ENCODE peak calls at places on chromosomes 7 and 10, in five cellular contexts. One of them, this sample, is unnamed.

GRCh38 chr10:73920084-73920483 is 9.2 kb downstream of the PLAU start:
- DNase-seq in thoracic aorta: no peak
- DNase-seq in BJ: no peak
- DNase-seq in mammary epithelial cell: peak; percentile 95
- DNase-seq in right lobe of liver: no peak
- DNase-seq in this sample: no peak

GRCh38 chr10:13483951-13484350 is 44.9 kb downstream of the BEND7 start:
- DNase-seq in thoracic aorta: no peak
- DNase-seq in BJ: no peak
- DNase-seq in mammary epithelial cell: no peak
- DNase-seq in right lobe of liver: no peak
- DNase-seq in this sample: no peak

GRCh38 chr7:107173691-107174406 is 5.0 kb downstream of the HBP1 start:
- DNase-seq in thoracic aorta: no peak
- DNase-seq in BJ: no peak
- DNase-seq in mammary epithelial cell: no peak
- DNase-seq in right lobe of liver: no peak
- DNase-seq in this sample: no peak

GRCh38 chr7:122307228-122307619 is 2.7 kb upstream of the FEZF1 start:
- DNase-seq in thoracic aorta: no peak
- DNase-seq in BJ: no peak
- DNase-seq in mammary epithelial cell: no peak
- DNase-seq in right lobe of liver: no peak
- DNase-seq in this sample: no peak

GRCh38 chr7:17699696-17700095 is 240.6 kb downstream of the SNX13 start:
- DNase-seq in thoracic aorta: no peak
- DNase-seq in BJ: no peak
- DNase-seq in mammary epithelial cell: no peak
- DNase-seq in right lobe of liver: no peak
- DNase-seq in this sample: no peak

GRCh38 chr10:71092812-71093391 is 119.5 kb upstream of the UNC5B start:
- DNase-seq in thoracic aorta: no peak
- DNase-seq in BJ: no peak
- DNase-seq in mammary epithelial cell: no peak
- DNase-seq in right lobe of liver: peak; percentile 28
- DNase-seq in this sample: no peak

GRCh38 chr7:131897016-131897789 is 340.8 kb upstream of the PODXL start:
- DNase-seq in thoracic aorta: no peak
- DNase-seq in BJ: peak; percentile 35
- DNase-seq in mammary epithelial cell: peak; percentile 52
- DNase-seq in right lobe of liver: no peak
- DNase-seq in this sample: no peak

GRCh38 chr7:5388905-5389433 is 34.7 kb downstream of the TNRC18 start:
- DNase-seq in thoracic aorta: no peak
- DNase-seq in BJ: no peak
- DNase-seq in mammary epithelial cell: no peak
- DNase-seq in right lobe of liver: no peak
- DNase-seq in this sample: no peak

GRCh38 chr7:94092980-94093379 is 88.8 kb upstream of the BET1 start:
- DNase-seq in thoracic aorta: no peak
- DNase-seq in BJ: no peak
- DNase-seq in mammary epithelial cell: no peak
- DNase-seq in right lobe of liver: no peak
- DNase-seq in this sample: no peak

GRCh38 chr7:8295638-8296361 is 33.8 kb upstream of the ICA1 start:
- DNase-seq in thoracic aorta: no peak
- DNase-seq in BJ: peak; percentile 29
- DNase-seq in mammary epithelial cell: peak; percentile 70
- DNase-seq in right lobe of liver: peak; percentile 48
- DNase-seq in this sample: peak; percentile 68

GRCh38 chr7:41084381-41084780 is 618.5 kb downstream of the INHBA start:
- DNase-seq in thoracic aorta: no peak
- DNase-seq in BJ: no peak
- DNase-seq in mammary epithelial cell: no peak
- DNase-seq in right lobe of liver: no peak
- DNase-seq in this sample: no peak

GRCh38 chr7:5477723-5478531 is 54.3 kb upstream of the TNRC18 start:
- DNase-seq in thoracic aorta: no peak
- DNase-seq in BJ: no peak
- DNase-seq in mammary epithelial cell: no peak
- DNase-seq in right lobe of liver: no peak
- DNase-seq in this sample: no peak

GRCh38 chr10:95273393-95274312 is 17.1 kb downstream of the PDLIM1 start:
- DNase-seq in thoracic aorta: no peak
- DNase-seq in BJ: peak; percentile 90
- DNase-seq in mammary epithelial cell: peak; percentile 87
- DNase-seq in right lobe of liver: peak; percentile 80
- DNase-seq in this sample: peak; percentile 52

GRCh38 chr7:41978858-41979257 is 258.2 kb downstream of the GLI3 start:
- DNase-seq in thoracic aorta: no peak
- DNase-seq in BJ: no peak
- DNase-seq in mammary epithelial cell: no peak
- DNase-seq in right lobe of liver: no peak
- DNase-seq in this sample: no peak

GRCh38 chr7:20365486-20365885 is 34.8 kb downstream of the ITGB8 start:
- DNase-seq in thoracic aorta: no peak
- DNase-seq in BJ: no peak
- DNase-seq in mammary epithelial cell: peak; percentile 83
- DNase-seq in right lobe of liver: no peak
- DNase-seq in this sample: no peak

GRCh38 chr10:3719024-3719843 is 65.8 kb downstream of the KLF6 start:
- DNase-seq in thoracic aorta: no peak
- DNase-seq in BJ: no peak
- DNase-seq in mammary epithelial cell: no peak
- DNase-seq in right lobe of liver: no peak
- DNase-seq in this sample: no peak

GRCh38 chr10:1070939-1071338 is 14.8 kb downstream of the WDR37 start:
- DNase-seq in thoracic aorta: no peak
- DNase-seq in BJ: no peak
- DNase-seq in mammary epithelial cell: no peak
- DNase-seq in right lobe of liver: no peak
- DNase-seq in this sample: no peak

GRCh38 chr10:48649349-48649944 is 35.2 kb upstream of the WDFY4 start:
- DNase-seq in thoracic aorta: no peak
- DNase-seq in BJ: no peak
- DNase-seq in mammary epithelial cell: no peak
- DNase-seq in right lobe of liver: no peak
- DNase-seq in this sample: no peak

GRCh38 chr7:2811476-2812118 is 32.5 kb downstream of the GNA12 start:
- DNase-seq in thoracic aorta: no peak
- DNase-seq in BJ: no peak
- DNase-seq in mammary epithelial cell: peak; percentile 41
- DNase-seq in right lobe of liver: peak; percentile 89
- DNase-seq in this sample: no peak

GRCh38 chr7:132181946-132182685 is 394.2 kb downstream of the PLXNA4 start:
- DNase-seq in thoracic aorta: no peak
- DNase-seq in BJ: no peak
- DNase-seq in mammary epithelial cell: no peak
- DNase-seq in right lobe of liver: no peak
- DNase-seq in this sample: no peak

GRCh38 chr7:80629023-80629422 is 9.4 kb upstream of the CD36 start:
- DNase-seq in thoracic aorta: no peak
- DNase-seq in BJ: no peak
- DNase-seq in mammary epithelial cell: no peak
- DNase-seq in right lobe of liver: no peak
- DNase-seq in this sample: no peak

GRCh38 chr7:69871213-69871885 is 273.1 kb downstream of the AUTS2 start:
- DNase-seq in thoracic aorta: no peak
- DNase-seq in BJ: peak; percentile 13
- DNase-seq in mammary epithelial cell: peak; percentile 44
- DNase-seq in right lobe of liver: no peak
- DNase-seq in this sample: peak; percentile 56

DNA sequence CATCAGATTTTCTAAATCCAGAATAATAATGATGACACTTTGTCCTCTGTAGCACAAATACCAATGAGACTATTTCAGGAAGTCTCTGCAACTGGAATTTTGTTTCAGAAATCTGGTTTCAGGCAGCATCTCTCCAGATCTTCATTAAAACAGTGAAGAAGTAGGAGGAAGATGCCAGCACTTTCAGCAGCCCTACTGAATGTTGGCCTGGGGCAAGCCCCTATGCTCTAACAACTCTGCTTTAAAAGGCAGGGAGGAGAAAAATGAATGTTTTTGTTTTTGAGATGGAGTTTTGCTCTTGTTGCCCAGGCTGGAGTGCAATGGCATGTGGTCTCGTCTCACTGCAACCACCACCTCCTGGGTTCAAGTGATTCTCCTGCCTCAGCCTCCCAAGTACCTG is 7.2 kb upstream of the CAV1 start:
- DNase-seq in thoracic aorta: no peak
- DNase-seq in BJ: no peak
- DNase-seq in mammary epithelial cell: no peak
- DNase-seq in right lobe of liver: no peak
- DNase-seq in this sample: no peak
- H3K4me3 ChIP-seq in thoracic aorta: no peak overlapping the region
- H3K4me3 ChIP-seq in BJ: no peak overlapping the region
- H3K4me3 ChIP-seq in mammary epithelial cell: no peak overlapping the region
- H3K4me3 ChIP-seq in right lobe of liver: no peak overlapping the region
- H3K4me3 ChIP-seq in this sample: no peak overlapping the region

DNA sequence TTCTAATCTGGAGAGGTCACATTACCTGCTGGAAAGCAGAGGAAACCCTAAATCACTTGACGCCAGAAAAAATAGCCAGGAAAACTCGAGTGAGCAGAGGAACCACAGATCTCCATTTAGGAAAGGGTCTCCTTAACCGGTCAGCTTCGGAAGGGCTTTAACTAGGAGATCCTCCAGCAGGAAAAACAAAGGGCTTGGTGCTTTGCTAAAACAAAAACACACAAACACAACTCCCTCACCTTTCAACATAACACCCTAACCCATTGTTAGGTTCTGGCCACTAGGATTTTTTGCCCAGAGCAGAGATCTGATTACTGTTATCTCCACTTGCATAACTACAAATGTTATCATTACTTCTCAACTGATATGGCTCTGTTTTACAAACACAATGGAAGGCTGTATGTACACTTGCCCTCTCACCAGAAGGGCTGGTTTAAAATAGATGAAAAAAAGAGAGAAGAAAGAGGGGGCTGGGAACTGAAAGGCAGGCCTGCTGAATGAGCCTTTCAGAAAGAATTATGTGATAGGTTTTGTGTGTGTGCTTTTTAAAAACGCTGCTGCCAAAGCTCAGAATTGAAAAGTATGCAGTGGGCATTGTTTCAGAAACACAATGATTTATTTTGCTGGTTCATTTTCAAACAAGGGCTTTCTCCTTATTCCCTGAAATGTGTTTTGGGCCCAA is 161.5 kb downstream of the FGFR2 start:
- DNase-seq in thoracic aorta: no peak
- DNase-seq in BJ: no peak
- DNase-seq in mammary epithelial cell: no peak
- DNase-seq in right lobe of liver: no peak
- DNase-seq in this sample: no peak
- TF ChIP-seq CTCF in thoracic aorta: no peak
- TF ChIP-seq CTCF in BJ: no peak
- TF ChIP-seq CTCF in mammary epithelial cell: no peak
- TF ChIP-seq CTCF in right lobe of liver: no peak
- TF ChIP-seq CTCF in this sample: no peak

GRCh38 chr7:38630720-38631673 is at the start of gene AMPH:
- DNase-seq in thoracic aorta: no peak
- DNase-seq in BJ: peak; percentile 6
- DNase-seq in mammary epithelial cell: peak; percentile 17
- DNase-seq in right lobe of liver: peak; percentile 47
- DNase-seq in this sample: no peak
- H3K4me3 ChIP-seq in thoracic aorta: peak within 1 kb of the TSS; percentile 79
- H3K4me3 ChIP-seq in BJ: peak within 1 kb of the TSS; percentile 35
- H3K4me3 ChIP-seq in mammary epithelial cell: peak within 1 kb of the TSS; percentile 36
- H3K4me3 ChIP-seq in right lobe of liver: peak within 1 kb of the TSS; percentile 43
- H3K4me3 ChIP-seq in this sample: peak within 1 kb of the TSS; percentile 23

GRCh38 chr7:220151-220841 is 27.9 kb downstream of the FAM20C start:
- DNase-seq in thoracic aorta: no peak
- DNase-seq in BJ: no peak
- DNase-seq in mammary epithelial cell: no peak
- DNase-seq in right lobe of liver: no peak
- DNase-seq in this sample: peak; percentile 31
- TF ChIP-seq CTCF in thoracic aorta: no peak
- TF ChIP-seq CTCF in BJ: peak; percentile 46
- TF ChIP-seq CTCF in mammary epithelial cell: no peak
- TF ChIP-seq CTCF in right lobe of liver: no peak
- TF ChIP-seq CTCF in this sample: peak; percentile 55

GRCh38 chr10:86364551-86365345 is 1.8 kb downstream of the GRID1 start:
- DNase-seq in thoracic aorta: no peak
- DNase-seq in BJ: no peak
- DNase-seq in mammary epithelial cell: no peak
- DNase-seq in right lobe of liver: peak; percentile 37
- DNase-seq in this sample: no peak

GRCh38 chr10:86365346-86366032 is 1.1 kb downstream of the GRID1 start:
- DNase-seq in thoracic aorta: no peak
- DNase-seq in BJ: no peak
- DNase-seq in mammary epithelial cell: no peak
- DNase-seq in right lobe of liver: peak; percentile 42
- DNase-seq in this sample: no peak

GRCh38 chr10:86363184-86363832 is 3.3 kb downstream of the GRID1 start:
- DNase-seq in thoracic aorta: no peak
- DNase-seq in BJ: no peak
- DNase-seq in mammary epithelial cell: peak; percentile 26
- DNase-seq in right lobe of liver: peak; percentile 45
- DNase-seq in this sample: no peak

GRCh38 chr10:86362566-86363183 is 3.9 kb downstream of the GRID1 start:
- DNase-seq in thoracic aorta: no peak
- DNase-seq in BJ: no peak
- DNase-seq in mammary epithelial cell: no peak
- DNase-seq in right lobe of liver: peak; percentile 31
- DNase-seq in this sample: no peak

GRCh38 chr10:86363833-86364511 is 2.6 kb downstream of the GRID1 start:
- DNase-seq in thoracic aorta: no peak
- DNase-seq in BJ: no peak
- DNase-seq in mammary epithelial cell: peak; percentile 4
- DNase-seq in right lobe of liver: peak; percentile 30
- DNase-seq in this sample: no peak
- H3K4me3 ChIP-seq in thoracic aorta: peak overlapping the region; percentile 33
- H3K4me3 ChIP-seq in BJ: no peak overlapping the region
- H3K4me3 ChIP-seq in mammary epithelial cell: no peak overlapping the region
- H3K4me3 ChIP-seq in right lobe of liver: no peak overlapping the region
- H3K4me3 ChIP-seq in this sample: no peak overlapping the region

DNA sequence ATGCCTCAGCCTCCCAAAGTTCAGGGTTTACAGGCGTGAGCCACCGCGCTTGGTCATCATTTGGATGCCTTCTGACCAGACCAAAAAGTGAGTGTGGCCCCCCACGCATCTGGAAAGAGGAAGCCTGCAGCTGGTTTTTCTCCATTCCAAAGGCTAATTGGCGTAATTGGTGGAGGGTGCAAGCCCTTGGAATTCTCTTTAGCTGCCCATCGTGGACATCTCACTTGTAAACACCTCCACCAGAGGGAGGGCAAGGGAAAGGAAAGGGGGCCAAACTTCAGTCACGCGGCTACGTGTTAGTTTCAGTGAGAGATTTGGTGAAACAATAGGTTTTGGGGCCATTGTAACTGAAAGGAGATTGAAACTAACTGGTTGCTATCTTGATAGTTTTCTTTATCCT is 4.1 kb upstream of the ARHGAP21 start:
- DNase-seq in thoracic aorta: no peak
- DNase-seq in BJ: no peak
- DNase-seq in mammary epithelial cell: no peak
- DNase-seq in right lobe of liver: no peak
- DNase-seq in this sample: no peak
- TF ChIP-seq CTCF in thoracic aorta: no peak
- TF ChIP-seq CTCF in BJ: peak; percentile 23
- TF ChIP-seq CTCF in mammary epithelial cell: peak; percentile 20
- TF ChIP-seq CTCF in right lobe of liver: no peak
- TF ChIP-seq CTCF in this sample: peak; percentile 45